ENCODE peak calls at places on chromosomes 16 and 17, in ten cellular contexts. D, Y, B, A, C, X, O, M, H and F are unnamed samples.

GRCh38 chr16:31052131-31052530 is 18.8 kb downstream of the STX4 start:
- DNase-seq in X (no peak), O (peak), A (no peak), H (no peak), C (peak), D (no peak), Y (peak), B (no peak), M (no peak), F (peak)

GRCh38 chr16:2019500-2019899 is at the start of gene NPW:
- DNase-seq in X (no peak), Y (no peak), D (no peak), C (no peak), A (peak), H (no peak), B (no peak), M (no peak), O (peak), F (no peak)

GRCh38 chr17:400257-400656 is 47.6 kb upstream of the RPH3AL start:
- DNase-seq in O (no peak), X (no peak), A (no peak), B (no peak), H (no peak), C (no peak), Y (no peak), D (no peak), M (no peak), F (no peak)

GRCh38 chr17:32349503-32349853 is 479 bp upstream of the ZNF207 start:
- DNase-seq in C (no peak), M (no peak), H (no peak), Y (no peak), O (no peak), X (no peak), B (no peak), D (no peak), A (peak), F (no peak)

GRCh38 chr17:75313941-75314550 is 24.8 kb upstream of the SLC25A19 start:
- DNase-seq in Y (peak), M (no peak), O (no peak), H (no peak), B (peak), A (no peak), X (no peak), C (peak), D (no peak), F (no peak)

GRCh38 chr16:88354229-88355092 is 28.3 kb upstream of the ZNF469 start:
- DNase-seq in C (no peak), D (no peak), O (no peak), A (no peak), Y (no peak), H (no peak), M (no peak), B (no peak), X (no peak), F (no peak)

GRCh38 chr16:58733248-58733670 is 857 bp downstream of the GOT2 start:
- DNase-seq in D (no peak), M (no peak), C (peak), X (no peak), H (no peak), B (no peak), Y (no peak), O (peak), A (no peak), F (no peak)

GRCh38 chr17:39144414-39144813 is 7.0 kb downstream of the PLXDC1 start:
- DNase-seq in D (no peak), H (no peak), B (peak), A (no peak), C (peak), Y (peak), O (no peak), X (peak), M (no peak), F (peak)

GRCh38 chr17:54968954-54969400 is 412 bp downstream of the STXBP4 start:
- DNase-seq in Y (no peak), A (no peak), B (no peak), C (peak), D (no peak), H (no peak), M (no peak), X (no peak), O (no peak), F (no peak)

GRCh38 chr17:27531469-27531948 is 75.3 kb downstream of the KSR1 start:
- DNase-seq in A (no peak), M (no peak), C (no peak), D (no peak), O (no peak), B (no peak), Y (no peak), X (no peak), H (no peak), F (no peak)

GRCh38 chr17:74176546-74177001 is 26.9 kb upstream of the RPL38 start:
- DNase-seq in D (no peak), A (peak), O (peak), C (peak), M (peak), Y (peak), B (no peak), H (no peak), X (peak), F (peak)

GRCh38 chr17:79721993-79722671 is 8.6 kb upstream of the ENPP7 start:
- DNase-seq in C (no peak), A (peak), B (no peak), D (no peak), O (peak), M (no peak), X (no peak), Y (no peak), H (no peak), F (no peak)

GRCh38 chr17:82076785-82077591 is 11.4 kb upstream of the DUS1L start:
- DNase-seq in O (no peak), B (no peak), D (no peak), X (no peak), Y (no peak), M (no peak), H (no peak), C (no peak), A (peak), F (no peak)

GRCh38 chr17:13931111-13931526 is 138.2 kb upstream of the COX10 start:
- DNase-seq in X (no peak), C (peak), B (no peak), Y (no peak), A (peak), M (no peak), O (no peak), H (no peak), D (no peak), F (no peak)

GRCh38 chr17:31248986-31249385 is 48.1 kb downstream of the OMG start:
- DNase-seq in M (no peak), C (peak), H (no peak), Y (peak), D (no peak), X (no peak), A (no peak), O (no peak), B (no peak), F (peak)

GRCh38 chr16:4494746-4495490 is 18.7 kb downstream of the HMOX2 start:
- DNase-seq in Y (peak), O (no peak), C (peak), M (no peak), X (no peak), A (no peak), H (no peak), D (no peak), B (no peak), F (peak)

GRCh38 chr17:27895940-27896535 is 2.9 kb upstream of the LYRM9 start:
- DNase-seq in M (no peak), D (no peak), O (no peak), Y (no peak), A (no peak), C (peak), X (no peak), B (no peak), H (no peak), F (no peak)

GRCh38 chr17:38873646-38874380 is 4.0 kb downstream of the LASP1 start:
- DNase-seq in D (no peak), O (no peak), C (no peak), X (no peak), H (no peak), M (no peak), A (no peak), Y (peak), B (no peak), F (no peak)

GRCh38 chr17:45431531-45432404 is 902 bp downstream of the ARHGAP27 start:
- DNase-seq in A (peak), B (peak), D (peak), O (peak), Y (peak), M (peak), X (peak), H (no peak), C (peak), F (peak)

GRCh38 chr17:38466346-38467315 is 38.4 kb downstream of the ARHGAP23 start:
- DNase-seq in O (no peak), X (no peak), C (no peak), M (no peak), D (no peak), H (no peak), Y (no peak), B (no peak), A (no peak), F (no peak)

GRCh38 chr16:26644912-26645543 is 421.7 kb upstream of the C16orf82 start:
- DNase-seq in X (no peak), B (no peak), M (no peak), D (no peak), C (no peak), H (peak), Y (no peak), A (no peak), O (no peak), F (no peak)

GRCh38 chr17:17751489-17751995 is 70.3 kb downstream of the RAI1 start:
- DNase-seq in A (peak), X (no peak), H (no peak), D (peak), B (no peak), O (no peak), Y (no peak), M (no peak), C (no peak), F (no peak)

GRCh38 chr17:3557768-3558583 is at the start of gene TRPV3:
- DNase-seq in M (peak), X (peak), O (no peak), Y (peak), B (no peak), A (no peak), H (no peak), D (peak), C (peak), F (peak)

GRCh38 chr17:73634629-73635028 is 9.6 kb downstream of the SDK2 start:
- DNase-seq in B (no peak), M (no peak), Y (no peak), H (no peak), D (no peak), X (no peak), O (no peak), A (no peak), C (no peak), F (no peak)